ENCODE peak calls at places on chromosomes 2 and 18, in eight cellular contexts. C, E, S, L, T, F, D and Q are unnamed samples. For H3K4me1 and H3K27me3, the result is how much of the 10 kb centered on the place peaks cover.

GRCh38 chr2:237556773-237557632 is 9.4 kb upstream of the PRLH start:
- DNase-seq in C (no peak), E (no peak), S (no peak), L (no peak), T (no peak), F (no peak), D (peak), Q (no peak)

GRCh38 chr2:234290671-234291070 is 206.2 kb downstream of the ARL4C start:
- DNase-seq in C (peak), E (no peak), S (peak), L (peak), T (no peak), F (peak), D (no peak), Q (no peak)

GRCh38 chr2:70143314-70144150 is 47.3 kb downstream of the C2orf42 start:
- DNase-seq in C (peak), E (peak), S (peak), L (peak), T (peak), F (no peak), D (peak), Q (no peak)

GRCh38 chr2:88003074-88003755 is 13.1 kb downstream of the RNU2-63P start:
- DNase-seq in C (no peak), E (no peak), S (no peak), L (no peak), T (no peak), F (no peak), D (no peak), Q (no peak)

GRCh38 chr2:233285921-233286320 is 21.7 kb upstream of the SAG start:
- DNase-seq in C (no peak), E (no peak), S (no peak), L (no peak), T (no peak), F (no peak), D (peak), Q (no peak)

GRCh38 chr2:201470821-201471731 is 19.5 kb downstream of the STRADB start:
- DNase-seq in C (no peak), E (no peak), S (no peak), L (no peak), T (no peak), F (no peak), D (peak), Q (no peak)

GRCh38 chr18:56501896-56502295 is 136.5 kb downstream of the TXNL1 start:
- DNase-seq in C (peak), E (no peak), S (peak), L (no peak), T (peak), F (no peak), D (peak), Q (no peak)

GRCh38 chr2:231467016-231467545 is 2.8 kb upstream of the NCL start:
- DNase-seq in C (no peak), E (no peak), S (no peak), L (no peak), T (no peak), F (no peak), D (no peak), Q (no peak)

GRCh38 chr2:96773922-96774321 is 13.2 kb downstream of the CNNM4 start:
- DNase-seq in C (peak), E (no peak), S (no peak), L (peak), T (no peak), F (no peak), D (no peak), Q (no peak)

GRCh38 chr2:112149866-112150435 is 11.8 kb downstream of the FBLN7 start:
- DNase-seq in C (no peak), E (no peak), S (no peak), L (no peak), T (no peak), F (no peak), D (no peak), Q (no peak)

GRCh38 chr2:239769574-239770145 is 255.5 kb downstream of the NDUFA10 start:
- DNase-seq in C (no peak), E (peak), S (no peak), L (no peak), T (no peak), F (no peak), D (no peak), Q (no peak)

GRCh38 chr18:22223263-22223960 is 54.0 kb downstream of the GATA6 start:
- DNase-seq in C (peak), E (peak), S (peak), L (peak), T (peak), F (peak), D (peak), Q (no peak)

DNA sequence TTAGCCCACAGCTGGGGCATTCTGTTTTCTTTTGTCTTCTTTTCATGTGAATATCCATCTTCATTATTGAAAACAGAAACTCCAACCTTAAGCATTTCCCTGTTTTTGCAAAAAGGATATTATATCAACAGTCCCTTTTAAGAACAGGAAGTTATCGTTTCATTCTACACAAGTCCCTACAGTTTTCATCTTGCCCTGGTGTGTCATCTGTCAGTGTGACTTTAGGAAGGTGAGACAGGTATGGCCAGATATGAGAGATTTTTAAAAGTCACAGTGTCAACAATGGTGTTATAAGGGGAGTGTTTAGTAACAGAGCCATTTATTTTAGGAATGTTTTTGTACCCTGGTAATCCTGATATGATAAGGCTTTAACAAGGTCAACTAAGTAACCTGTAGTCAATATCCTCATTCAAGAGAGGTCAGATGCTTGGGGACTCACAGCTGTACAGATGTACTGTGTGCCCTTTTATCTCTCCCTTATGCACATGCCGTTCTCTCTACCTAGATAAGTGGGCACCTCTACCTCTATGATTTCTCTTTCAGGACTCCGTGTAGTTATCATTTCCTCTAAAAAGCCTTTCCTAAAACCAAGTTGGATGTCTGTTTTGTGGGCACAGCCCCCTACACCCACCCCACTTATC is 132.5 kb downstream of the BCL2 start:
- DNase-seq in C (no peak), E (no peak), S (no peak), L (no peak), T (no peak), F (no peak), D (no peak), Q (no peak)
- H3K4me1 ChIP-seq in C (under half), E (half or more), S (under half), L (half or more), T (half or more), F (under half), D (under half), Q (under half)

GRCh38 chr2:98915751-98916358 is 20.2 kb downstream of the CRACDL start:
- DNase-seq in C (no peak), E (no peak), S (no peak), L (no peak), T (no peak), F (no peak), D (peak), Q (no peak)
- H3K27me3 ChIP-seq in C (under half), E (under half), S (under half), L (under half), T (under half), F (under half), D (under half), Q (under half)

GRCh38 chr18:77007251-77007650 is 125.3 kb downstream of the MBP start:
- DNase-seq in C (no peak), E (no peak), S (peak), L (no peak), T (no peak), F (no peak), D (no peak), Q (no peak)
- H3K4me1 ChIP-seq in C (under half), E (under half), S (under half), L (under half), T (under half), F (under half), D (under half), Q (under half)

DNA sequence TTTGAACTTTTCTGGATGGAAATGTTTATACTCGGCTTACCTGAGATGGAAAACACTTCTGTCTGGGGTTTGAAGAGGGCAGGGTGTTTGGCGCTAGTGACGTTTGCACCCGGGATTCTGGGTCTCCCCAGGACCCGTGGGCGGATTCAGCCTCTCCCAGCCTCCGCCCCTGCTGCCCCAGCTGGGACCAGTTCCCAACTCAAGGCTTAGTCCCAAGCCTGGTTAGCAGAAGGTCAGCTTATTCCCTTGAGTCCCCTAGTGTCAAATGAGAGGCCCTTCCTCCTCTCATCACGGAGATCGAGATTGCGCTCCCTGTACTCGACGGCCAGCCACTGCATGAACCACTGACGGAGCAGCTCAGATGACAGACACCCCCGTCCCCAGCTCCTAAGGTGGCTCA is 123.2 kb downstream of the RTP5 start:
- DNase-seq in C (no peak), E (no peak), S (no peak), L (no peak), T (no peak), F (no peak), D (no peak), Q (no peak)
- H3K27me3 ChIP-seq in C (under half), E (under half), S (under half), L (under half), T (under half), F (under half), D (under half), Q (under half)

GRCh38 chr18:79680100-79680879 is 687 bp downstream of the CTDP1 start:
- DNase-seq in C (peak), E (peak), S (peak), L (peak), T (peak), F (peak), D (peak), Q (peak)

GRCh38 chr18:79682896-79683625 is 3.5 kb downstream of the CTDP1 start:
- DNase-seq in C (no peak), E (no peak), S (no peak), L (peak), T (no peak), F (no peak), D (no peak), Q (no peak)

GRCh38 chr18:79682481-79682880 is 2.9 kb downstream of the CTDP1 start:
- DNase-seq in C (no peak), E (no peak), S (no peak), L (no peak), T (no peak), F (no peak), D (no peak), Q (no peak)

GRCh38 chr18:79680891-79681339 is 1.3 kb downstream of the CTDP1 start:
- DNase-seq in C (no peak), E (no peak), S (no peak), L (no peak), T (no peak), F (no peak), D (no peak), Q (no peak)

DNA sequence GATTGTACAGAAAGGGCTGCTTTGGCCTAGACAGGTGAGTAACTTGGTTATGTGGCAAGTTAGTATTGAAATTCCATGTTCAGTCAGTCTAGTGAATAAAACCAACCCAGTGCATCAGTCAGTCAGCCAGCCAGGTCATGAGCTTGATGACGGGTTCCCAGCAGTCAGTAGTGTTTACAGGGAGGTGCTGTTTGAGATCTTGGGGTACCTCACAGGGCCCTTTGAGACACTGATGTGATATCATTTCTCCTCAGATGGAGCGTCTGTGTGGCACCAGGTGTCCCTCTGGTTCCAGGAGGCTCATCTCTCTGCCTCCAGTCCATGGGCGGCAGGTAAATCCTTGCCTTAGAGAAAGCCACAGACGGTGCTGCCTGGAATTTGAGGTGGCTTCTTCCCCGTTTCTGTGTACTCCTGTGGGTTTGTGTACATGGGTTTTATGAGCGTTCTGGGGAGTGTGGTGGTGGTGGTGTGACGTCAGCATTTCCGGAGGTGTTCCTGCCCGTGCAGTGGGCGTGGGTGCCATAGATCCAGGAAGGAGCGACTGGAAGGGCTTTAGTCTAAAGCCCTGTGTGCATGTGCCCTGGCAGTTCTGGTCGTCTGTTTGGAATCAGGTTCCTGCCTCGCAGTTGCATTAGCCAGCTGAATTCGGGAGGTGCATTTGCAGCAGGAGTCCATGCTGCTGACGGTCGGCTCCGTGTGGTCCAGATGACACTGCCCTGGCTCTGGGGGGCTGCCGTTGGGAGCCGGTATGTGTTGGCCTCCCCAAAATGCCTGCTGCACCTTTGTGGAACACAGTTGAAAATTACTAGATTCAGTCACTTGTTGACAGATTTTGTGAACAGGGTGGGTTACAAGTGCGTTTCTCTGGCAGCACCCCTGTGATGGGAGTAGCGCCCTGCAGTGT is 2.1 kb downstream of the CTDP1 start:
- DNase-seq in C (no peak), E (no peak), S (no peak), L (peak), T (no peak), F (no peak), D (no peak), Q (no peak)
- H3K4me1 ChIP-seq in C (under half), E (under half), S (under half), L (half or more), T (half or more), F (half or more), D (under half), Q (under half)

DNA sequence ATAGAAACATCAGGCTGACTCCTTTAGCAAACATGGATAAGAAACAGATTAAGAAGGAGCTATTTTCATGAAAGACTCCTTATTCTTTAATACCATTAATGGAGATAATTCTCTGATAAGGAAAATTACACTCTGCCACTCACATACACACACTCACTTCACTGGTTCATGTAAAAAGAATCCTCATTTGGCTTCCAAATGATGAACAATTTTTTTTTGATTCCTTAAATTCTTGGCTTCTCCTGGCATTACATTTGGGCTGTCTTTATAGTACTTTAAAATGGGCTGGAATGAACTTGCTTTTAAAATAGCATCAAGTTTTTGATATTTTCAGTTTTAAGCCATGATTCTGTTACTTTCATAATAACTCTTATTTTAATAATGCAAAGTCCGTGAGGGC is 328.6 kb downstream of the SLC8A1 start:
- DNase-seq in C (no peak), E (no peak), S (no peak), L (no peak), T (no peak), F (no peak), D (no peak), Q (no peak)
- H3K27me3 ChIP-seq in C (under half), E (under half), S (under half), L (under half), T (under half), F (under half), D (under half), Q (under half)

DNA sequence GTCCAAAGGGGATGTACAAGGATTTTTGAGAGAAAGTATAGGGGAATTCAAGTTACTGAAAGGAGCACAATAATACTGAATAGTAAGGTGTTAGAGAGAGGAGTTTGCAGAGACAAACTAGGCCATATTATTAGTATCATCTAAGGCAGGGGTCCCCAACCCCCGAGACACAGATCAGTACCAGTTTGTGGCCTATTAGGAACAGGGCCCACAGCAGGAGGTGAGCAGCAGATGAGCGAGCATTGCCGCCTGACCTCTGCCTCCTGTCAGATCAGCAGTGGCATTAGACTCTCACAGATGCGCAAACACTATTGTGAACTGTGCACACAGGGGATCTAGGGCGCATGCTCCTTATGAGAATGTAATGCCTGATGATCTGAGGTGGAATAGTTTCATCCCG is 41.8 kb upstream of the TMEM200C start:
- DNase-seq in C (no peak), E (no peak), S (no peak), L (no peak), T (no peak), F (no peak), D (no peak), Q (no peak)
- H3K4me1 ChIP-seq in C (under half), E (under half), S (under half), L (under half), T (under half), F (under half), D (under half), Q (under half)

GRCh38 chr2:205769494-205769848 is 87.2 kb downstream of the NRP2 start:
- DNase-seq in C (no peak), E (no peak), S (no peak), L (no peak), T (no peak), F (no peak), D (peak), Q (peak)

GRCh38 chr2:205768815-205769493 is 86.7 kb downstream of the NRP2 start:
- DNase-seq in C (no peak), E (no peak), S (no peak), L (no peak), T (no peak), F (no peak), D (peak), Q (no peak)

GRCh38 chr2:205770557-205770956 is 88.3 kb downstream of the NRP2 start:
- DNase-seq in C (no peak), E (no peak), S (no peak), L (no peak), T (no peak), F (no peak), D (peak), Q (no peak)

GRCh38 chr2:205771063-205771462 is 88.8 kb downstream of the NRP2 start:
- DNase-seq in C (no peak), E (no peak), S (no peak), L (no peak), T (no peak), F (no peak), D (peak), Q (no peak)

GRCh38 chr2:205769879-205770278 is 87.6 kb downstream of the NRP2 start:
- DNase-seq in C (no peak), E (no peak), S (no peak), L (no peak), T (no peak), F (no peak), D (peak), Q (no peak)
- H3K27me3 ChIP-seq in C (under half), E (under half), S (under half), L (under half), T (under half), F (under half), D (under half), Q (under half)